ENCODE peak calls at places on chromosomes 3 and 15, in ten cellular contexts. T is esophagus squamous epithelium; A is CD8-positive, alpha-beta T cell; Y is PC-3; Q is tibial nerve; V is A549; Z is Caco-2; F is left lung; S is left ventricle myocardium inferior; K is CD4-positive, alpha-beta T cell. X is an unnamed sample.

GRCh38 chr15:52336530-52336929 is 40.9 kb upstream of the MYO5C start:
- DNase-seq in Q (no peak), Z (no peak), T (no peak), V (no peak), F (no peak), K (no peak), Y (peak), A (no peak), S (no peak), X (no peak)

GRCh38 chr3:71035886-71036285 is 547.6 kb downstream of the FOXP1 start:
- DNase-seq in K (no peak), Z (no peak), V (no peak), T (no peak), F (no peak), A (no peak), Y (no peak), Q (no peak), S (no peak), X (no peak)

GRCh38 chr3:33440328-33440577 is at the start of gene UBP1:
- DNase-seq in S (peak), T (no peak), Z (no peak), Y (no peak), Q (peak), A (no peak), V (no peak), K (no peak), F (peak), X (peak)

GRCh38 chr3:57015350-57015729 is 45.1 kb upstream of the SPATA12 start:
- DNase-seq in Z (no peak), V (no peak), T (no peak), Y (no peak), K (no peak), Q (no peak), F (no peak), S (no peak), A (no peak), X (peak)

GRCh38 chr3:95341314-95341713 is 1278.5 kb downstream of the NSUN3 start:
- DNase-seq in A (no peak), T (no peak), Q (no peak), Y (no peak), F (no peak), Z (peak), V (no peak), K (no peak), S (no peak), X (no peak)

GRCh38 chr3:124512881-124513609 is 217.2 kb upstream of the UMPS start:
- DNase-seq in F (no peak), K (no peak), A (no peak), V (peak), S (no peak), Y (peak), Z (peak), Q (no peak), T (no peak), X (peak)

GRCh38 chr3:105863608-105864007 is 5.2 kb downstream of the CBLB start:
- DNase-seq in Y (no peak), Z (no peak), V (no peak), F (no peak), T (no peak), S (no peak), K (no peak), A (no peak), Q (no peak), X (no peak)

GRCh38 chr3:70618151-70618550 is 305.7 kb upstream of the MDFIC2 start:
- DNase-seq in T (no peak), S (no peak), Q (no peak), A (no peak), K (no peak), Z (no peak), Y (no peak), V (no peak), F (no peak), X (no peak)

GRCh38 chr3:149968216-149968615 is 2.5 kb downstream of the PFN2 start:
- DNase-seq in T (no peak), Y (peak), Q (no peak), F (no peak), V (no peak), Z (no peak), S (no peak), A (no peak), K (no peak), X (no peak)

GRCh38 chr3:82423485-82423884 is 662.0 kb upstream of the GBE1 start:
- DNase-seq in T (no peak), A (no peak), S (no peak), F (no peak), Z (no peak), V (no peak), Q (no peak), K (no peak), Y (no peak), X (no peak)

GRCh38 chr3:177196473-177197040 is 725 bp downstream of the TBL1XR1 start:
- DNase-seq in V (peak), A (no peak), Z (no peak), K (peak), T (peak), Q (no peak), Y (peak), S (no peak), F (no peak), X (no peak)

DNA sequence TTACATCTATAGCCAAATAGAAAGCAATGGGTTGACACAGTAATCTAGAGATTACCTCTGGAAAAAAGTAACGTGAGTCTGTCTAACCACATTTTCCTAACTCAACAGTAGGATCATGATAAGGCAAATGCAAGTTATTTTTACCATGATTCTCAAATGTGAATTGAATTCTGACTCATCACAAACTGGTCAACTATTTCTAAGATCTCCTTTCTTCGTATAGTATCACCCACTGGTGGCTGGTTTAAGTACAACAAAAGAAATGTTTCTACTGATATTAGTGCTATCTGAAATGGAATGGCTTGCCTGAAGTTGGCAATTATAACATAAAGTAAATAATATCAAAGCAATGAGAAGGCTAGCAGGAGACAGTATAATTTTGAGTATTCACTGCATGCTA is 102.2 kb downstream of the ABI3BP start:
- DNase-seq in S (no peak), Y (peak), Z (no peak), K (no peak), F (no peak), V (no peak), A (no peak), T (no peak), Q (no peak), X (no peak)
- TF ChIP-seq CTCF in S (peak), Y (peak), Z (no peak), K (no peak), F (peak), V (no peak), A (no peak), T (peak), Q (no peak), X (peak)

GRCh38 chr15:44181410-44181809 is 13.7 kb downstream of the FRMD5 start:
- DNase-seq in K (no peak), T (no peak), Q (no peak), S (no peak), V (no peak), F (no peak), A (no peak), Y (no peak), Z (no peak), X (no peak)
- TF ChIP-seq CTCF in K (no peak), T (no peak), Q (no peak), S (no peak), V (no peak), F (no peak), A (no peak), Y (no peak), Z (no peak), X (no peak)

DNA sequence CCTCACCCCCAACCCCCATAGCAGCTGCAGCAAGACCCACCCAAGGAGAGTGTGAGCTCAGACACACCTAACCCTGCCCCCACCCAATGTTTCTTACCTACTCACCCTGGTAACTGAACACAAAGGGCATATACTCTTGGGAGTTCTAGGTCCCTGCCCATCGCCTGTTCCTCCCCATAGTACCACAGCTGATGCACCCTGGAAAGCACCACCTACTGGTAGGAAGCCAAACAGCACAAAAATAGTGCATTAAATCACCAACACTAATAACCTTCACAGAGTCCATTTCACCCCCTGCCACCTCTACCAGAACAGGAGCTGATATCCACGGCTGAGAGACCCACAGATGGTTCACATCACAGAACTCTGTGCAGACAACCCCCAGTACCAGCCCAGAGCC is 245.2 kb downstream of the EFHB start:
- DNase-seq in Y (no peak), A (no peak), Z (no peak), S (no peak), K (no peak), V (no peak), Q (no peak), T (no peak), F (no peak), X (no peak)
- TF ChIP-seq CTCF in Y (no peak), A (no peak), Z (peak), S (no peak), K (no peak), V (no peak), Q (no peak), T (no peak), F (no peak), X (peak)

GRCh38 chr3:11140054-11140712 is 14.1 kb upstream of the HRH1 start:
- DNase-seq in Z (peak), V (no peak), S (no peak), K (no peak), T (no peak), Q (peak), F (peak), A (no peak), Y (peak), X (peak)

GRCh38 chr3:11145888-11146287 is 8.4 kb upstream of the HRH1 start:
- DNase-seq in F (no peak), Y (peak), K (no peak), Z (no peak), T (no peak), S (no peak), Q (no peak), A (no peak), V (no peak), X (peak)

GRCh38 chr3:11144996-11145395 is 9.3 kb upstream of the HRH1 start:
- DNase-seq in Q (no peak), V (no peak), Y (no peak), Z (no peak), K (no peak), A (no peak), T (no peak), F (no peak), S (no peak), X (no peak)

GRCh38 chr3:11140713-11141104 is 13.6 kb upstream of the HRH1 start:
- DNase-seq in Z (no peak), Y (no peak), T (no peak), A (no peak), K (no peak), S (no peak), F (no peak), V (no peak), Q (no peak), X (no peak)

DNA sequence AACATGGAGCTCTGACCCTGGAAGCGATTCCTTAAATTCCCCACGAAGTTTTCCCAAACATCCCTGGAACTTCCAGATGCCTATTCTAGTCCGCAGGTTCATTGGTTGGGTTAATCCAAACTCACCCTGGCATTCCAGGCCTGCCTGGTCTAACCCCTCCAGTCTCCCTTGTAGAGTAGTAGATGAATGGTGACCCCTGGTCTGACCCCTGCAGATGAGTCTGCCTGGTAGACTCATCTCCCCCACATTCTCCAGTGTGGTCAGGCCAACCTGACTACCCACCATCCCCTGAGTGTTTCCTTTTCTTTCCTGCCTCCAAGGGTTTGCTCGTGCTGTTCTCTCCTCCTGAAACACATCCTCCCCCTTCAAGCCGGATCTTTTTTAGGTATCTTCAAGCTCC is 10.8 kb upstream of the HRH1 start:
- DNase-seq in S (no peak), A (no peak), K (no peak), T (no peak), Y (no peak), F (no peak), Q (no peak), Z (no peak), V (no peak), X (no peak)
- TF ChIP-seq CTCF in S (no peak), A (no peak), K (no peak), T (no peak), Y (no peak), F (no peak), Q (no peak), Z (no peak), V (no peak), X (no peak)

GRCh38 chr15:28989239-28989830 is 103.6 kb downstream of the APBA2 start:
- DNase-seq in K (no peak), S (no peak), Y (peak), F (no peak), T (no peak), Q (no peak), A (no peak), V (no peak), Z (no peak), X (no peak)
- TF ChIP-seq CTCF in K (no peak), S (no peak), Y (peak), F (no peak), T (no peak), Q (no peak), A (no peak), V (no peak), Z (no peak), X (no peak)

DNA sequence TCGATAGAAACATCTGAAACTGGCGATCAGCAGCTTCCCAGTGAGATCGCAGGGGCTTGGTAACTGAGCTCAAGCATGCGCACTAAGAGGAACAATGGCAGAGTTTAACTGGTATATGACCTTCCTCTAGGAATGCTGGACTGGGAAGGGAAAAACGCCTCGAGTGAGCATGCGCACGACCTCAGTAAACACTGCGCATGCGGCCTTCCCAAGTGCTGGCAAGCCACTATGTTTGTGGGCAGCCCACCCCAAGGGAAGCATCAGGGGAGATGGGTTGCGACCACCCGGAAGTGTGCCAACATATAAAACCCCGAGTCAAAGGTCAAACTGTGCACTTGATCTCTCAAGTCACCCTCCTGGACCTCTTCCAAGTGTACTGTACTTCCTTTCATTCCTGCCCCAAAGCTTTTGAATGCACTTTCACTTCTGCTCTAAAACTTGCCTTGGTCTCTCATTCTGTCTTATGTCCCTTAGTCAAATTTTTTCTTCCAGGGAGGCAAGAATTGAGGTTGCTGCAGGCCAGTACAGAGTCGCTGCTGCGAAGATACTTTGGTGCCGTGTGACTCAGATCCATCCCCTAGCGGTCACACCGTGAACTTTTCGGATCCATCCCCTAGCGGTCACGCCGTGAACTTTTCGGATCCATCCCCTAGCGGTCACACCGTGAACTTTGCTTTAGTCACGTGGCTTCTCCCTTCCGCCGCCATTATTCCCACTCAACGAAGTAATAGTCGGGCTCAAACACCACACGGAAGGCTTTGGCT is 243.3 kb downstream of the FAM43A start:
- DNase-seq in K (no peak), V (no peak), S (no peak), Y (peak), F (no peak), Q (no peak), T (no peak), Z (no peak), A (no peak), X (no peak)
- TF ChIP-seq CTCF in K (no peak), V (no peak), S (peak), Y (peak), F (no peak), Q (peak), T (peak), Z (no peak), A (no peak), X (no peak)

X was measured in PC-9.